ENCODE peak calls at places on chromosomes 7 and 10, in seven cellular contexts. L, P, B, S, U, K and A are unnamed samples.

GRCh38 chr10:81108516-81109199 is 571.0 kb downstream of the SH2D4B start:
- DNase-seq in L (no peak), P (no peak), B (no peak), S (no peak), U (no peak), K (no peak), A (peak; percentile 69)

GRCh38 chr7:101507791-101508252 is 121.3 kb downstream of the MYL10 start:
- DNase-seq in L (peak; percentile 46), P (peak; percentile 63), B (peak; percentile 47), S (peak; percentile 92), U (peak; percentile 7), K (no peak), A (peak; percentile 61)

GRCh38 chr10:21464134-21464533 is 61.3 kb downstream of the SKIDA1 start:
- DNase-seq in L (peak; percentile 11), P (peak; percentile 10), B (no peak), S (no peak), U (no peak), K (no peak), A (no peak)

GRCh38 chr7:47336178-47337020 is 245.5 kb downstream of the TNS3 start:
- DNase-seq in L (peak; percentile 32), P (peak; percentile 48), B (no peak), S (no peak), U (no peak), K (peak; percentile 80), A (no peak)

GRCh38 chr10:43133196-43133808 is 4.9 kb upstream of the CSGALNACT2 start:
- DNase-seq in L (no peak), P (no peak), B (no peak), S (no peak), U (no peak), K (peak; percentile 42), A (no peak)

GRCh38 chr7:65379318-65379717 is 5.7 kb downstream of the ZNF92 start:
- DNase-seq in L (peak; percentile 55), P (peak; percentile 41), B (no peak), S (no peak), U (no peak), K (no peak), A (no peak)

GRCh38 chr7:30694218-30694745 is 12.0 kb upstream of the CRHR2 start:
- DNase-seq in L (no peak), P (no peak), B (no peak), S (no peak), U (no peak), K (no peak), A (no peak)

GRCh38 chr10:99709480-99710229 is 22.3 kb downstream of the COX15 start:
- DNase-seq in L (no peak), P (no peak), B (no peak), S (peak; percentile 21), U (no peak), K (no peak), A (peak; percentile 69)

GRCh38 chr7:100483101-100483727 is 513 bp upstream of the NYAP1 start:
- DNase-seq in L (peak; percentile 55), P (peak; percentile 65), B (no peak), S (peak; percentile 87), U (peak; percentile 90), K (no peak), A (peak; percentile 82)

GRCh38 chr7:20183086-20183485 is 34.1 kb downstream of the MACC1 start:
- DNase-seq in L (no peak), P (peak; percentile 24), B (no peak), S (no peak), U (no peak), K (no peak), A (no peak)

GRCh38 chr10:29063806-29064644 is 224.8 kb upstream of the LYZL1 start:
- DNase-seq in L (peak; percentile 50), P (peak; percentile 78), B (no peak), S (no peak), U (no peak), K (no peak), A (no peak)

GRCh38 chr7:69800495-69800894 is 202.2 kb downstream of the AUTS2 start:
- DNase-seq in L (peak; percentile 8), P (peak; percentile 54), B (no peak), S (no peak), U (no peak), K (no peak), A (no peak)

GRCh38 chr10:78807504-78808202 is 261.1 kb upstream of the ZMIZ1 start:
- DNase-seq in L (no peak), P (no peak), B (no peak), S (peak; percentile 46), U (no peak), K (no peak), A (no peak)

GRCh38 chr10:27152687-27153086 is 1.5 kb downstream of the YME1L1 start:
- DNase-seq in L (no peak), P (no peak), B (no peak), S (no peak), U (no peak), K (no peak), A (no peak)

GRCh38 chr10:15363031-15363430 is 8.1 kb downstream of the FAM171A1 start:
- DNase-seq in L (no peak), P (no peak), B (no peak), S (no peak), U (no peak), K (no peak), A (no peak)

GRCh38 chr10:124721295-124722052 is 22.7 kb downstream of the FAM53B start:
- DNase-seq in L (no peak), P (peak; percentile 47), B (no peak), S (no peak), U (no peak), K (peak; percentile 90), A (no peak)

GRCh38 chr7:114554781-114555537 is 140.3 kb downstream of the FOXP2 start:
- DNase-seq in L (peak; percentile 52), P (peak; percentile 64), B (no peak), S (no peak), U (no peak), K (no peak), A (peak; percentile 87)

GRCh38 chr7:22589641-22590141 is 89.7 kb upstream of the STEAP1B start:
- DNase-seq in L (peak; percentile 97), P (peak; percentile 88), B (no peak), S (peak; percentile 25), U (no peak), K (peak; percentile 90), A (no peak)

GRCh38 chr7:6271091-6271658 is 1.2 kb downstream of the CYTH3 start:
- DNase-seq in L (peak; percentile 57), P (peak; percentile 45), B (no peak), S (peak; percentile 51), U (peak; percentile 44), K (peak; percentile 82), A (no peak)

GRCh38 chr7:98647326-98647725 is 30.2 kb downstream of the NPTX2 start:
- DNase-seq in L (no peak), P (no peak), B (no peak), S (no peak), U (no peak), K (no peak), A (no peak)

GRCh38 chr10:129790710-129791446 is 173.2 kb downstream of the EBF3 start:
- DNase-seq in L (no peak), P (no peak), B (no peak), S (no peak), U (no peak), K (no peak), A (no peak)

GRCh38 chr10:11539191-11539868 is 72.1 kb downstream of the USP6NL start:
- DNase-seq in L (peak; percentile 66), P (peak; percentile 55), B (peak; percentile 46), S (no peak), U (no peak), K (no peak), A (no peak)

GRCh38 chr7:150405584-150406310 is 26.6 kb downstream of the ZNF775 start:
- DNase-seq in L (no peak), P (no peak), B (no peak), S (peak; percentile 78), U (no peak), K (no peak), A (peak; percentile 59)

GRCh38 chr10:19874791-19875190 is 58.6 kb downstream of the PLXDC2 start:
- DNase-seq in L (no peak), P (peak; percentile 12), B (no peak), S (no peak), U (no peak), K (no peak), A (no peak)

GRCh38 chr10:86360657-86361056 is 5.9 kb downstream of the GRID1 start:
- DNase-seq in L (no peak), P (no peak), B (no peak), S (no peak), U (no peak), K (no peak), A (no peak)

GRCh38 chr7:29145553-29146081 is 720 bp downstream of the CPVL start:
- DNase-seq in L (no peak), P (no peak), B (no peak), S (peak; percentile 36), U (no peak), K (no peak), A (no peak)
- H3K4me3 ChIP-seq in L (no peak overlapping the region), P (peak overlapping the region; percentile 45), B (no peak overlapping the region), S (peak overlapping the region; percentile 72), U (no peak overlapping the region), K (peak overlapping the region; percentile 19), A (no peak overlapping the region)

GRCh38 chr10:123651421-123652047 is 14.6 kb upstream of the GPR26 start:
- DNase-seq in L (no peak), P (no peak), B (no peak), S (no peak), U (no peak), K (peak; percentile 32), A (no peak)

GRCh38 chr10:123655763-123656162 is 10.4 kb upstream of the GPR26 start:
- DNase-seq in L (no peak), P (no peak), B (no peak), S (peak; percentile 40), U (no peak), K (no peak), A (no peak)
- TF ChIP-seq CTCF in L (no peak), P (no peak), B (no peak), S (peak; percentile 16), U (no peak), K (no peak), A (no peak)

GRCh38 chr10:68333905-68334431 is 1.2 kb upstream of the PBLD start:
- DNase-seq in L (no peak), P (no peak), B (no peak), S (no peak), U (no peak), K (no peak), A (no peak)
- H3K4me3 ChIP-seq in L (peak overlapping the region; percentile 87), P (peak overlapping the region; percentile 82), B (peak overlapping the region; percentile 90), S (peak overlapping the region; percentile 90), U (peak overlapping the region; percentile 83), K (peak overlapping the region; percentile 89), A (peak overlapping the region; percentile 82)

GRCh38 chr7:17903337-17903736 is 37.0 kb downstream of the SNX13 start:
- DNase-seq in L (no peak), P (no peak), B (no peak), S (no peak), U (no peak), K (no peak), A (no peak)

GRCh38 chr7:17902599-17902998 is 37.7 kb downstream of the SNX13 start:
- DNase-seq in L (no peak), P (no peak), B (no peak), S (peak; percentile 31), U (no peak), K (no peak), A (no peak)

GRCh38 chr7:17900464-17900863 is 39.8 kb downstream of the SNX13 start:
- DNase-seq in L (no peak), P (no peak), B (no peak), S (no peak), U (no peak), K (no peak), A (no peak)

DNA sequence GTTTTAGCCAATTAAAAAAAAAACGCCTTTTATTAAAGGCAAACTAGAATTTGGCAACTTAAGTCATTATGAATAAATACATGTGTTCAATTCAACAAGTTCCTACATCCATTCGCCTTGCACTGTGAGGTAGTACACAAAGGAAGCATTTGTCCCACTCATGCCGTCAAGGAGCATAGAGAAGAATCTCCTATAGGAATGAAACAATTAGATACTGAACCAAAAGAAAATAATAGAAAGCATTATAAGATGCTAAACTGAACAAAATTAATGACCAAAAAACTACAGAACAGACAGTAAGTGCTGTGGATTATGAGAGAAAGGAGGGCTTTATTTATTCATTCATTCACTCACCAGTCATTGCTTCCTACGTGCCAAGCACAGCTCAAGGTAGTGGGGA is 42.2 kb downstream of the SNX13 start:
- DNase-seq in L (no peak), P (no peak), B (no peak), S (no peak), U (no peak), K (no peak), A (no peak)
- TF ChIP-seq CTCF in L (no peak), P (no peak), B (no peak), S (no peak), U (no peak), K (no peak), A (no peak)